ENCODE peak calls at places on chromosomes 6 and 20, in seven cellular contexts. F is stimulated activated naive B cell treated with anti-CD40 and anti-IgM and Interleukin-4, amounts not matched to agents 10 μg/mL and 1 μg/mL and 100 μg/mL, for 72 hours; M is GM20000; I is MG63; U is fibroblast of the aortic adventitia; N is T-helper 9 cell; W is epithelial cell of esophagus. B is an unnamed sample.

GRCh38 chr20:54985100-54985499 is 509.7 kb downstream of the DOK5 start:
- DNase-seq in F (no peak), M (no peak), I (no peak), U (no peak), N (no peak), W (no peak), B (no peak)

GRCh38 chr6:79719248-79719975 is 88.3 kb downstream of the SH3BGRL2 start:
- DNase-seq in F (no peak), M (no peak), I (peak; percentile 67), U (peak; percentile 65), N (no peak), W (peak; percentile 38), B (no peak)

GRCh38 chr6:138007014-138007472 is 100.2 kb downstream of the PERP start:
- DNase-seq in F (no peak), M (peak; percentile 53), I (peak; percentile 52), U (peak; percentile 34), N (no peak), W (peak; percentile 82), B (peak; percentile 83)

GRCh38 chr20:18314786-18315406 is 26.6 kb downstream of the ZNF133 start:
- DNase-seq in F (no peak), M (no peak), I (peak; percentile 57), U (peak; percentile 34), N (no peak), W (peak; percentile 100), B (peak; percentile 98)

GRCh38 chr6:135630789-135631376 is 133.3 kb upstream of the AHI1 start:
- DNase-seq in F (no peak), M (no peak), I (peak; percentile 5), U (no peak), N (no peak), W (no peak), B (no peak)

GRCh38 chr20:52981051-52981450 is 8.9 kb downstream of the TSHZ2 start:
- DNase-seq in F (no peak), M (no peak), I (no peak), U (no peak), N (no peak), W (no peak), B (no peak)

GRCh38 chr6:34358389-34358906 is 34.0 kb downstream of the NUDT3 start:
- DNase-seq in F (no peak), M (no peak), I (peak; percentile 43), U (peak; percentile 57), N (no peak), W (no peak), B (no peak)

GRCh38 chr6:17966451-17966850 is 21.0 kb downstream of the KIF13A start:
- DNase-seq in F (no peak), M (no peak), I (no peak), U (no peak), N (no peak), W (no peak), B (no peak)

GRCh38 chr6:44096615-44097014 is 30.6 kb downstream of the MRPL14 start:
- DNase-seq in F (peak; percentile 61), M (peak; percentile 83), I (peak; percentile 87), U (peak; percentile 79), N (peak; percentile 61), W (peak; percentile 74), B (no peak)

GRCh38 chr20:43590036-43590391 is 723 bp upstream of the IFT52 start:
- DNase-seq in F (peak; percentile 3), M (peak; percentile 38), I (no peak), U (no peak), N (no peak), W (no peak), B (no peak)

GRCh38 chr6:42938987-42939809 is 9.9 kb downstream of the CNPY3 start:
- DNase-seq in F (no peak), M (no peak), I (no peak), U (no peak), N (no peak), W (no peak), B (no peak)

GRCh38 chr6:27863962-27864905 is 48.0 kb downstream of the OR2B2 start:
- DNase-seq in F (peak; percentile 41), M (no peak), I (no peak), U (peak; percentile 17), N (no peak), W (peak; percentile 22), B (no peak)

GRCh38 chr6:19836799-19837510 is at the start of gene ID4:
- DNase-seq in F (no peak), M (no peak), I (peak; percentile 93), U (peak; percentile 97), N (no peak), W (peak; percentile 4), B (no peak)

GRCh38 chr6:156126535-156126934 is 650.6 kb upstream of the ARID1B start:
- DNase-seq in F (no peak), M (no peak), I (no peak), U (no peak), N (no peak), W (no peak), B (no peak)

GRCh38 chr6:22954749-22955385 is 385.5 kb downstream of the HDGFL1 start:
- DNase-seq in F (no peak), M (peak; percentile 27), I (no peak), U (peak; percentile 21), N (no peak), W (peak; percentile 11), B (no peak)